ENCODE peak calls at places on chromosome 14, in seven cellular contexts. P is GM23338, H is GM23248, K is OCI-LY7, R is hepatocyte, V is MM.1S, L is PC-9. O is an unnamed sample.

GRCh38 chr14:100203962-100204834 is 34.7 kb upstream of the YY1 start:
- DNase-seq in P (no peak), H (peak; percentile 49), K (no peak), R (peak; percentile 66), V (no peak), L (peak; percentile 81), O (no peak)

GRCh38 chr14:100905166-100905565 is 1.6 kb upstream of the RTL1 start:
- DNase-seq in P (no peak), H (no peak), K (no peak), R (no peak), V (no peak), L (no peak), O (no peak)

GRCh38 chr14:103391048-103391447 is 5.8 kb downstream of the MARK3 start:
- DNase-seq in P (peak; percentile 77), H (peak; percentile 84), K (peak; percentile 68), R (peak; percentile 60), V (peak; percentile 25), L (peak; percentile 72), O (peak; percentile 77)

GRCh38 chr14:85512491-85512890 is 17.5 kb upstream of the FLRT2 start:
- DNase-seq in P (no peak), H (no peak), K (no peak), R (no peak), V (no peak), L (no peak), O (no peak)

GRCh38 chr14:103015426-103015825 is 41.9 kb downstream of the CDC42BPB start:
- DNase-seq in P (no peak), H (no peak), K (no peak), R (no peak), V (no peak), L (no peak), O (no peak)

GRCh38 chr14:94129758-94130414 is 482 bp upstream of the IFI27L2 start:
- DNase-seq in P (peak; percentile 73), H (peak; percentile 77), K (peak; percentile 40), R (peak; percentile 49), V (peak; percentile 17), L (no peak), O (peak; percentile 52)

GRCh38 chr14:64899958-64900357 is 14.3 kb upstream of the CHURC1 start:
- DNase-seq in P (no peak), H (no peak), K (no peak), R (no peak), V (no peak), L (peak; percentile 39), O (no peak)

GRCh38 chr14:59677771-59678211 is 101.2 kb upstream of the CCDC175 start:
- DNase-seq in P (no peak), H (peak; percentile 49), K (no peak), R (no peak), V (no peak), L (no peak), O (no peak)

GRCh38 chr14:34646570-34647255 is 16.8 kb upstream of the SNX6 start:
- DNase-seq in P (no peak), H (no peak), K (no peak), R (no peak), V (no peak), L (no peak), O (no peak)

GRCh38 chr14:94681300-94682060 is 69.3 kb downstream of the SERPINA3 start:
- DNase-seq in P (peak; percentile 80), H (peak; percentile 78), K (peak; percentile 10), R (peak; percentile 47), V (peak; percentile 20), L (no peak), O (peak; percentile 42)

GRCh38 chr14:94342334-94342934 is 19.3 kb upstream of the SERPINA6 start:
- DNase-seq in P (no peak), H (peak; percentile 100), K (no peak), R (peak; percentile 92), V (no peak), L (no peak), O (peak; percentile 93)

GRCh38 chr14:93643127-93643526 is 145.2 kb downstream of the PRIMA1 start:
- DNase-seq in P (no peak), H (no peak), K (no peak), R (no peak), V (no peak), L (no peak), O (no peak)

GRCh38 chr14:54929556-54929955 is 26.9 kb upstream of the GCH1 start:
- DNase-seq in P (no peak), H (no peak), K (no peak), R (no peak), V (no peak), L (no peak), O (no peak)

GRCh38 chr14:61662437-61663311 is 32.6 kb upstream of the HIF1A start:
- DNase-seq in P (peak; percentile 36), H (peak; percentile 77), K (peak; percentile 81), R (peak; percentile 55), V (peak; percentile 87), L (peak; percentile 90), O (peak; percentile 99)

GRCh38 chr14:70622111-70622712 is 19.5 kb upstream of the TTC9 start:
- DNase-seq in P (peak; percentile 91), H (peak; percentile 53), K (peak; percentile 74), R (peak; percentile 64), V (peak; percentile 38), L (no peak), O (peak; percentile 82)

GRCh38 chr14:39673141-39674133 is 241.2 kb upstream of the FBXO33 start:
- DNase-seq in P (peak; percentile 50), H (peak; percentile 28), K (no peak), R (no peak), V (no peak), L (no peak), O (peak; percentile 4)

GRCh38 chr14:23362200-23362599 is 2.8 kb downstream of the EFS start:
- DNase-seq in P (peak; percentile 49), H (peak; percentile 86), K (no peak), R (no peak), V (no peak), L (no peak), O (peak; percentile 4)

GRCh38 chr14:37973031-37973908 is 234.4 kb upstream of the SSTR1 start:
- DNase-seq in P (no peak), H (peak; percentile 54), K (no peak), R (peak; percentile 15), V (no peak), L (no peak), O (no peak)

GRCh38 chr14:39232554-39233415 is 930 bp upstream of the MIA2 start:
- DNase-seq in P (no peak), H (peak; percentile 81), K (no peak), R (peak; percentile 30), V (peak; percentile 46), L (no peak), O (no peak)

GRCh38 chr14:80523518-80524117 is 312.3 kb upstream of the DIO2 start:
- DNase-seq in P (no peak), H (peak; percentile 22), K (no peak), R (no peak), V (no peak), L (no peak), O (peak; percentile 87)

GRCh38 chr14:64769096-64770020 is 65.1 kb downstream of the PLEKHG3 start:
- DNase-seq in P (no peak), H (no peak), K (no peak), R (no peak), V (no peak), L (no peak), O (no peak)

GRCh38 chr14:105023791-105024480 is 3.1 kb upstream of the CDCA4 start:
- DNase-seq in P (no peak), H (peak; percentile 78), K (no peak), R (no peak), V (no peak), L (peak; percentile 86), O (peak; percentile 91)

GRCh38 chr14:50225974-50226297 is 5.4 kb downstream of the SOS2 start:
- DNase-seq in P (peak; percentile 62), H (no peak), K (no peak), R (no peak), V (no peak), L (no peak), O (no peak)

DNA sequence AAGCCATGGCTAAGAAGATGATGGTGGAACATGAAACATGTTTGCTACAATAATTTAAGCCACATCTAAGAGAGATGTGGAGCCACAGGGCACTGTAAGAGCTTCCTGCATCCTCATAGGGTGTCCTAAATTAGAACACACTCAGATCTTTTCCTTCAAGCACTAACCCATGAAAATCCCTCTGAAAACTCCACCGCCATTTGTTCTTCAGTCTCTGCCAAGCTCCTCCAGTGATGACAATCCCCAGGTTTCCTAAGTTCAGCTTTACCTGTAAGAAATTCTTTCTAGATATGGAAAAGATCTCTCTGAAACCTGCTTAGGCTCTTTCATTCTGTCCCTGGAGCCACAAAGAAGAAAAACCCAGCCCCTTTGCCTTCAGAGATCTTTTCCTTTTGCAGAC is 907.1 kb downstream of the VRK1 start:
- DNase-seq in P (peak; percentile 19), H (no peak), K (no peak), R (no peak), V (no peak), L (no peak), O (no peak)
- H3K9me2 ChIP-seq in P (peaks cover 29% of the 10 kb centered on the region), H (no peaks in the 10 kb centered on the region), K (no peaks in the 10 kb centered on the region), R (no peaks in the 10 kb centered on the region), V (no peaks in the 10 kb centered on the region), L (no peaks in the 10 kb centered on the region), O (no peaks in the 10 kb centered on the region)

DNA sequence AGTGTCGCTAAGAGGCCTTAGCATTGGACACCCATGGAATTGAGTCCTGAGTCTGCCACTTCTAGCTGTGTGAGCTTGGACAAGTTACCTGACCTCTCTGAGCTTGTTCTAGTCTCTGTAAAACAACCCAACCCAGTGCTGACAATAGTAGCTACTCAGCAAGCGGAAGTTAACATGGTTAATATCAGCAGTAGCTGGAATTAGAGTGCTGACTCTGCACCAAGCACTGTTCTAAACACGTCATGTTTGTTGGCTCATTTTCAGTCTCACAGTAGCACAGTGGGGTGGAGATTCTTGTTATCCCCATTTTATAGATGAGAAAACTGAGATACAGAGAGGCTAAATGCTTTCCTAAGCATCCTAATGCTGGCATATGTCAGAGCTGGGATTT is 47.5 kb upstream of the RIN3 start:
- DNase-seq in P (no peak), H (no peak), K (no peak), R (no peak), V (peak; percentile 78), L (no peak), O (no peak)
- H3K9me2 ChIP-seq in P (peaks cover 3% of the 10 kb centered on the region), H (no peaks in the 10 kb centered on the region), K (no peaks in the 10 kb centered on the region), R (no peaks in the 10 kb centered on the region), V (no peaks in the 10 kb centered on the region), L (no peaks in the 10 kb centered on the region), O (no peaks in the 10 kb centered on the region)

DNA sequence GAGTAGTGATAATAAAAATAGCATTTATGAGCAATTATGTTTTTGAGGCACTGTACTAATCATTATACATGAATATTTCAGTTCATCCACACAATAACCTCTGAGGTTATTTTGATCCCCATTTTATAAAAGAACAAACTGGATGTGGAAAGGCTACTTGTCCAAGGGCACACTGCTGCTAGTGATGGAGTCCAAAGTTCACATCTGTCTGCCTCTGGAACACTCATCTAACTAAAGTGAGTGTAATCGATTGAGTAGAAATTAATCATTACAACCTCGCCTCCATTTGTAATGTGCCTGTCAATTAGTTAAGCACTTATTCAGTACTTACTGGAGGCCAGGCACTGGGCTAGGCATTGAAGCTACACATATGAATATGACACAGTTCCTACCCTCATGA is 55.4 kb downstream of the TMEM260 start:
- DNase-seq in P (no peak), H (no peak), K (no peak), R (no peak), V (no peak), L (no peak), O (no peak)
- H3K9me2 ChIP-seq in P (no peaks in the 10 kb centered on the region), H (no peaks in the 10 kb centered on the region), K (no peaks in the 10 kb centered on the region), R (no peaks in the 10 kb centered on the region), V (no peaks in the 10 kb centered on the region), L (no peaks in the 10 kb centered on the region), O (no peaks in the 10 kb centered on the region)

DNA sequence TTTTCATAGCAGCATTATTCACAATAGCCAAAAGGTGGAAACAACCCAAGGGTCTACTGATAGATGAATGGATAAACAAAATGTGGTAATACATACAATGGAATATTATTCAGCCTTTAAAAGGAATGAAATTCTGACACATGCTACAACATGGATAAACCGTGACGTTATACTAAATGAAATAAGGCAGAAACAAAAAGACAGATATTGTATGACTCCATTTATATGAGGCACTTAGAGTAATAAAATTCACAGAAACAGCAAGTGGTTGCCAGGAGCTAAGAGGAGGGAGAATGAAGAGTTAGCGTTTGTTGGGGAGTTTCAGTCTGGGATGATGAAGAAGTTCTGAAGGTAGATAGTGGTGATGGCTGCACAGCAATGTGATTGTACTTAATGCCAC is 76.6 kb downstream of the DCAF5 start:
- DNase-seq in P (no peak), H (no peak), K (no peak), R (no peak), V (no peak), L (no peak), O (no peak)
- H3K9me2 ChIP-seq in P (no peaks in the 10 kb centered on the region), H (no peaks in the 10 kb centered on the region), K (no peaks in the 10 kb centered on the region), R (no peaks in the 10 kb centered on the region), V (no peaks in the 10 kb centered on the region), L (no peaks in the 10 kb centered on the region), O (no peaks in the 10 kb centered on the region)

O was measured in PC-3.